ENCODE peak calls at places on chromosome 9, in five cellular contexts. N is mesenchymal stem cell; F is CD8-positive, alpha-beta T cell; D is adipocyte; O is kidney epithelial cell. R is an unnamed sample.

GRCh38 chr9:97808972-97809371 is 44.1 kb upstream of the FOXE1 start:
- DNase-seq in O (peak; percentile 80), F (no peak), D (no peak), N (no peak), R (no peak)

GRCh38 chr9:18149457-18150011 is 324.4 kb upstream of the ADAMTSL1 start:
- DNase-seq in F (no peak), O (no peak), D (peak; percentile 17), N (no peak), R (no peak)

GRCh38 chr9:104923740-104924139 is 4.2 kb downstream of the ABCA1 start:
- DNase-seq in O (no peak), N (no peak), D (no peak), F (no peak), R (no peak)

GRCh38 chr9:113993838-113994540 is 84.1 kb downstream of the AMBP start:
- DNase-seq in D (no peak), N (no peak), F (no peak), O (no peak), R (no peak)

GRCh38 chr9:93133641-93134017 is 422 bp downstream of the NINJ1 start:
- DNase-seq in F (peak; percentile 75), O (no peak), N (peak; percentile 96), D (peak; percentile 90), R (no peak)

GRCh38 chr9:78286946-78287388 is 10.0 kb upstream of the PSAT1 start:
- DNase-seq in N (no peak), F (no peak), D (no peak), O (no peak), R (no peak)

GRCh38 chr9:73643379-73644013 is 491.8 kb downstream of the ANXA1 start:
- DNase-seq in O (peak; percentile 28), D (peak; percentile 48), F (no peak), N (peak; percentile 39), R (no peak)

GRCh38 chr9:70601000-70601929 is 186.8 kb upstream of the KLF9 start:
- DNase-seq in N (peak; percentile 100), F (peak; percentile 18), O (peak; percentile 80), D (peak; percentile 98), R (no peak)

GRCh38 chr9:31321256-31321655 is 1063.2 kb upstream of the ACO1 start:
- DNase-seq in O (no peak), D (no peak), F (no peak), N (no peak), R (no peak)

GRCh38 chr9:113475031-113475430 is 11.5 kb downstream of the RGS3 start:
- DNase-seq in N (no peak), O (no peak), F (no peak), D (no peak), R (no peak)

GRCh38 chr9:137642118-137642601 is 23.4 kb downstream of the EHMT1 start:
- DNase-seq in O (no peak), N (no peak), D (no peak), F (no peak), R (no peak)

GRCh38 chr9:137642892-137643291 is 24.1 kb downstream of the EHMT1 start:
- DNase-seq in O (no peak), D (no peak), N (no peak), F (no peak), R (no peak)

GRCh38 chr9:137638680-137639079 is 19.9 kb downstream of the EHMT1 start:
- DNase-seq in D (no peak), F (no peak), O (no peak), N (no peak), R (no peak)

GRCh38 chr9:137640862-137641261 is 22.1 kb downstream of the EHMT1 start:
- DNase-seq in O (no peak), D (no peak), N (no peak), F (no peak), R (no peak)

DNA sequence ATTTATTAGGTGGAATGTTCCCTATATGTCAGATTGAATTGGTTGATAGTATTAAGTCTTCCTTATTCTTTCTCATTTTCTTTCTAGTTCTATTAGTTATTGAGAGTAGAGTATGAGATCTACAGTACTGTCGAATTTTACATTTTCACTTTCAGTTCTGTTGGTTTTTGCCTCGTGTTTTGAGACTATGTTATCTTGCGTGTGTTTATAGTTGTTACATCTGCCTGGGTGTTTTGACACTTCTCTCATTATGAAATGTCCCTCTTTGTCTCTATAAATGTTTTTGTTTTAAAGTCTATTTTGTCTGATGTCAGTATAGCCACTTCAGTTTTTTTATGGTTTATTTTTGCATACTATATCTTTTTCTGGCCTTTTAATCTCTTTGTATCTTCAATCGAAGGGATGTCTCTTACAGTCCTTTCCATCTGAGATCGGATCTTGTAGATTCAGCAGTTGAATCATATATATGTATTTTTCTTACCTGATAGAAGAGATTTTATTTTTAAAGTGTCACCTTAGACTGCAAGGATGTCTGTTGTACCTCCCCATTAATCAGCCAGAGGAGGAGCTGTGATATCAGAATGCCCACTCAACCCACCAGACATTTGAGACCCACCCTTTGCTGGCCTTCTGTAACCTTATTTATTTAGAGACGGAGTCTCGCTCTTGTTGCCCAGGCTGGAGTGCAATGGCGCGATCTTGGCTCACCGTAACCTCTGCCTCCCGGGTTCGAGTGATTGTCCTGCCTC is 20.7 kb downstream of the EHMT1 start:
- DNase-seq in N (peak; percentile 57), F (no peak), D (no peak), O (no peak), R (no peak)
- H3K4me3 ChIP-seq in N (peak overlapping the region; percentile 62), F (peak overlapping the region; percentile 11), D (peak overlapping the region; percentile 76), O (no peak overlapping the region), R (no peak overlapping the region)

GRCh38 chr9:128073260-128073886 is 5.3 kb downstream of the SLC25A25 start:
- DNase-seq in F (no peak), O (no peak), N (peak; percentile 66), D (peak; percentile 69), R (no peak)

GRCh38 chr9:128068656-128069221 is 707 bp downstream of the SLC25A25 start:
- DNase-seq in O (no peak), N (no peak), F (no peak), D (peak; percentile 57), R (no peak)

GRCh38 chr9:128067898-128068655 is at the start of gene SLC25A25:
- DNase-seq in N (peak; percentile 99), O (peak; percentile 94), D (peak; percentile 100), F (peak; percentile 100), R (peak; percentile 92)

GRCh38 chr9:128070874-128071273 is 2.8 kb downstream of the SLC25A25 start:
- DNase-seq in F (no peak), O (no peak), N (no peak), D (no peak), R (no peak)

GRCh38 chr9:128072144-128073021 is 4.4 kb downstream of the SLC25A25 start:
- DNase-seq in O (no peak), D (peak; percentile 89), N (peak; percentile 94), F (peak; percentile 50), R (no peak)
- H3K4me3 ChIP-seq in O (no peak overlapping the region), D (peak overlapping the region; percentile 67), N (peak overlapping the region; percentile 41), F (peak overlapping the region; percentile 55), R (no peak overlapping the region)

DNA sequence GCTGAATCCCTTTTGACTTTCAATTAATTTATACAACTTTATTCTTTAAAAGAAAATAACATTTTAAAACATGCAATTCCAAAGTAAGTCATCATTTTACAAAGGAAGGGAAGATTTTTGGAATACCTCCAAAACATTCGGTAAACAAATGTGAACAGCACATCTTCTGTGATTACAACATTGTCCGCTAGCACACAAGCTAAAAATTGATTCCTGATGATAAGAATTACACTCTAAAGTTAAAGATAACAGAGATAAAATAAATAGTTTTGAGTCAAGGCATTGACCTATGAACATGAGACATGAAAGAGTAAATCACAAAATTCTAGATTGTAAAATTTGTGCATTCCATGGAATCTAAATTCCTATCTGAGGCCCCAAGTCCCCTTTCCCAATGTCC is 56.3 kb upstream of the TRAF1 start:
- DNase-seq in O (no peak), F (no peak), D (peak; percentile 58), N (peak; percentile 33), R (no peak)
- H3K4me3 ChIP-seq in O (no peak overlapping the region), F (no peak overlapping the region), D (no peak overlapping the region), N (no peak overlapping the region), R (no peak overlapping the region)

DNA sequence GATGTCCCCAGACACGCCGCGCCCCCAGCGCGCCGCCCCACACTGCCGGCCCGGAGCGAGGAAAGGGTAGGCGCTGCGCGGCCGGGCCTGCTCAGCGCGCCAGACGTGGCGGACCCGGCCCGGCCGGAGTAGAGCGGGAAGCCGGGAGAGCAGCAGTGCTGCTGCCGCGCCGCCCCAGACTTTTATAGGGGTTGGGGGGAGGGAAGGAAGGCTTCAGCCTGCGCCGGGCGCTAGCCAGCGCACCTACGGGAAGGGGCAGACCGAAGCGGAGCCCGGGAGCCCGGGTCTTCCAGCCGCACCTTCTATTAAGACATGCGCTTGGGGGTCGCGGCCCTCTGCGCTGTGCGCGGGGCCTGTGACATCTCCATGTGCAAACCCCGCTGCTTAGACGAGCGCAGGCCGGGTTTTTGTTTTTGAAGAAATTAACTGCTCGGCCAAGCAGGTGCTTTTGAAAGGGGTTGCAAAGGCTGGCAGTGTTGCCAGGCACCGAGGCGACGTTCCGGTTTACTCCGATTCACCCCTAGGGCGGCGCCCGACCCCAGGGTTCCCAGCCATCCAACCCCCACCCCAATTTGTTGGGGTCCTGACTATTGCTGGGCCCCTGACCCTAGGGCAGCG is 361 bp upstream of the PAX5 start:
- DNase-seq in D (peak; percentile 33), O (no peak), N (no peak), F (no peak), R (no peak)
- H3K4me3 ChIP-seq in D (peak overlapping the region; percentile 43), O (no peak overlapping the region), N (peak overlapping the region; percentile 49), F (peak overlapping the region; percentile 27), R (peak overlapping the region; percentile 27)

GRCh38 chr9:21029661-21030060 is 1.8 kb downstream of the HACD4 start:
- DNase-seq in N (no peak), D (no peak), F (no peak), O (no peak), R (no peak)
- H3K4me3 ChIP-seq in N (no peak overlapping the region), D (no peak overlapping the region), F (no peak overlapping the region), O (no peak overlapping the region), R (no peak overlapping the region)

GRCh38 chr9:101702257-101702656 is 36.2 kb downstream of the GRIN3A start:
- DNase-seq in F (no peak), N (no peak), D (no peak), O (no peak), R (no peak)

GRCh38 chr9:101707708-101708107 is 30.7 kb downstream of the GRIN3A start:
- DNase-seq in N (no peak), F (no peak), O (no peak), D (no peak), R (no peak)

GRCh38 chr9:101706261-101706798 is 32.1 kb downstream of the GRIN3A start:
- DNase-seq in O (no peak), F (no peak), D (no peak), N (no peak), R (no peak)

GRCh38 chr9:101706929-101707328 is 31.5 kb downstream of the GRIN3A start:
- DNase-seq in F (no peak), D (no peak), N (no peak), O (no peak), R (no peak)

GRCh38 chr9:101705135-101705661 is 33.2 kb downstream of the GRIN3A start:
- DNase-seq in F (peak; percentile 26), N (no peak), D (peak; percentile 25), O (no peak), R (no peak)
- H3K4me3 ChIP-seq in F (peak overlapping the region; percentile 43), N (peak overlapping the region; percentile 78), D (peak overlapping the region; percentile 72), O (peak overlapping the region; percentile 8), R (peak overlapping the region; percentile 25)